ENCODE peak calls at places on chromosomes 13 and 19, in four cellular contexts. K is frontal cortex; M is HS-5; R is stimulated activated CD8-positive, alpha-beta memory T cell treated with anti-CD3 and anti-CD28 coated beads, Interleukin-15, amount 100 ng/mL, for 1 hour. X is an unnamed sample.

GRCh38 chr13:35164324-35164932 is 222.4 kb downstream of the NBEA start:
- DNase-seq in K (no peak), M (no peak), R (no peak), X (peak)

GRCh38 chr19:17988161-17988560 is 19.8 kb upstream of the ARRDC2 start:
- DNase-seq in K (no peak), M (no peak), R (no peak), X (no peak)

GRCh38 chr19:29075149-29075548 is 137.8 kb downstream of the UQCRFS1 start:
- DNase-seq in K (no peak), M (no peak), R (no peak), X (no peak)

GRCh38 chr19:41226053-41226873 is 7.2 kb downstream of the AXL start:
- DNase-seq in K (peak), M (no peak), R (no peak), X (peak)

GRCh38 chr19:6465006-6465405 is 935 bp downstream of the CRB3 start:
- DNase-seq in K (no peak), M (no peak), R (no peak), X (no peak)

GRCh38 chr19:3606690-3607289 is at the start of gene TBXA2R:
- DNase-seq in K (peak), M (peak), R (peak), X (peak)

GRCh38 chr19:4064551-4065260 is 2.0 kb downstream of the ZBTB7A start:
- DNase-seq in K (peak), M (no peak), R (no peak), X (peak)

GRCh38 chr19:1616396-1616795 is 11.1 kb upstream of the UQCR11 start:
- DNase-seq in K (no peak), M (no peak), R (no peak), X (no peak)

GRCh38 chr19:56705939-56706338 is 34.4 kb upstream of the ZNF835 start:
- DNase-seq in K (no peak), M (no peak), R (no peak), X (no peak)

GRCh38 chr19:29622191-29623070 is 16.3 kb downstream of the POP4 start:
- DNase-seq in K (no peak), M (no peak), R (no peak), X (peak)

GRCh38 chr13:31038834-31039552 is 106.5 kb downstream of the TEX26 start:
- DNase-seq in K (no peak), M (no peak), R (no peak), X (no peak)

GRCh38 chr13:45863716-45864590 is 12.4 kb upstream of the SIAH3 start:
- DNase-seq in K (no peak), M (no peak), R (no peak), X (peak)

GRCh38 chr19:8208119-8208709 is 956 bp upstream of the CERS4 start:
- DNase-seq in K (peak), M (no peak), R (no peak), X (peak)

GRCh38 chr19:50458396-50459066 is 17.8 kb upstream of the EMC10 start:
- DNase-seq in K (no peak), M (no peak), R (no peak), X (no peak)

GRCh38 chr13:72295173-72295572 is 428.2 kb upstream of the DACH1 start:
- DNase-seq in K (no peak), M (no peak), R (no peak), X (peak)

GRCh38 chr13:78881746-78882145 is 222.8 kb upstream of the OBI1 start:
- DNase-seq in K (no peak), M (no peak), R (no peak), X (no peak)

GRCh38 chr19:23474761-23475160 is 79.5 kb upstream of the ZNF91 start:
- DNase-seq in K (no peak), M (no peak), R (no peak), X (no peak)

GRCh38 chr13:62327367-62327766 is 911.7 kb upstream of the PCDH20 start:
- DNase-seq in K (no peak), M (no peak), R (no peak), X (no peak)

GRCh38 chr19:7013678-7014077 is 7.6 kb downstream of the MBD3L2B start:
- DNase-seq in K (no peak), M (peak), R (no peak), X (no peak)

GRCh38 chr13:50713849-50714248 is 129.6 kb downstream of the DLEU7 start:
- DNase-seq in K (no peak), M (peak), R (no peak), X (no peak)

GRCh38 chr13:64274481-64275217 is 2859.0 kb upstream of the PCDH20 start:
- DNase-seq in K (no peak), M (no peak), R (no peak), X (no peak)

GRCh38 chr13:100129605-100130004 is 40.7 kb downstream of the PCCA start:
- DNase-seq in K (no peak), M (no peak), R (no peak), X (peak)

GRCh38 chr13:32423592-32423991 is 4.3 kb downstream of the N4BP2L1 start:
- DNase-seq in K (no peak), M (no peak), R (no peak), X (no peak)

GRCh38 chr13:26722321-26722720 is 38.3 kb downstream of the GPR12 start:
- DNase-seq in K (no peak), M (no peak), R (no peak), X (no peak)

GRCh38 chr19:49930483-49931011 is 1.2 kb upstream of the NUP62 start:
- DNase-seq in K (no peak), M (no peak), R (no peak), X (peak)

GRCh38 chr13:21453352-21454089 is 5.6 kb downstream of the ZDHHC20 start:
- DNase-seq in K (no peak), M (no peak), R (no peak), X (no peak)

GRCh38 chr13:50684366-50684765 is 159.1 kb downstream of the DLEU7 start:
- DNase-seq in K (no peak), M (no peak), R (no peak), X (no peak)

GRCh38 chr19:4742717-4743646 is 19.3 kb upstream of the DPP9 start:
- DNase-seq in K (no peak), M (no peak), R (no peak), X (peak)

GRCh38 chr19:17448190-17448967 is at the start of gene TMEM221:
- DNase-seq in K (peak), M (no peak), R (no peak), X (peak)

GRCh38 chr13:26694609-26695359 is 65.8 kb downstream of the GPR12 start:
- DNase-seq in K (no peak), M (no peak), R (no peak), X (no peak)

GRCh38 chr13:45951724-45952123 is 100.2 kb upstream of the SIAH3 start:
- DNase-seq in K (no peak), M (no peak), R (no peak), X (no peak)

X was measured in mesendoderm.